ENCODE peak calls at places on chromosome 14, in nine cellular contexts. K is cardiac muscle cell; B is adrenal gland; M is DND-41; U is osteoblast; G is small intestine; Z is ascending aorta; P is fibroblast of lung; Q is naive thymus-derived CD4-positive, alpha-beta T cell. R is an unnamed sample. For H3K27me3, the result is how much of the 10 kb centered on the place peaks cover.

GRCh38 chr14:79369359-79370332 is 841.7 kb downstream of the DIO2 start:
- DNase-seq in K (peak), B (no peak), M (no peak), U (peak), G (no peak), Z (no peak), P (peak), Q (no peak), R (no peak)

GRCh38 chr14:51401756-51402155 is 161.7 kb downstream of the TMX1 start:
- DNase-seq in K (peak), B (peak), M (no peak), U (no peak), G (no peak), Z (no peak), P (no peak), Q (no peak), R (no peak)

GRCh38 chr14:89613260-89614008 is 196.4 kb upstream of the FOXN3 start:
- DNase-seq in K (no peak), B (no peak), M (no peak), U (no peak), G (no peak), Z (no peak), P (no peak), Q (peak), R (no peak)

GRCh38 chr14:68405959-68406358 is 386.9 kb downstream of the ZFP36L1 start:
- DNase-seq in K (peak), B (no peak), M (no peak), U (peak), G (no peak), Z (no peak), P (peak), Q (no peak), R (no peak)

GRCh38 chr14:21042918-21043317 is 756 bp downstream of the RNASE7 start:
- DNase-seq in K (no peak), B (peak), M (no peak), U (no peak), G (no peak), Z (no peak), P (no peak), Q (no peak), R (no peak)

GRCh38 chr14:55433880-55434804 is 6.3 kb downstream of the TBPL2 start:
- DNase-seq in K (no peak), B (no peak), M (no peak), U (no peak), G (no peak), Z (no peak), P (no peak), Q (peak), R (no peak)

GRCh38 chr14:36591482-36591881 is 9.1 kb upstream of the NKX2-8 start:
- DNase-seq in K (no peak), B (no peak), M (no peak), U (no peak), G (no peak), Z (no peak), P (no peak), Q (no peak), R (no peak)

GRCh38 chr14:53979747-53980642 is 23.4 kb upstream of the BMP4 start:
- DNase-seq in K (peak), B (peak), M (no peak), U (peak), G (no peak), Z (no peak), P (peak), Q (no peak), R (no peak)

GRCh38 chr14:105422695-105423487 is 3.3 kb downstream of the MTA1 start:
- DNase-seq in K (no peak), B (no peak), M (no peak), U (peak), G (no peak), Z (no peak), P (no peak), Q (no peak), R (no peak)

GRCh38 chr14:52025310-52025709 is 36.0 kb downstream of the RTRAF start:
- DNase-seq in K (peak), B (no peak), M (no peak), U (peak), G (no peak), Z (no peak), P (peak), Q (no peak), R (no peak)

GRCh38 chr14:38143651-38144505 is 63.8 kb upstream of the SSTR1 start:
- DNase-seq in K (peak), B (no peak), M (no peak), U (no peak), G (no peak), Z (no peak), P (peak), Q (no peak), R (no peak)

GRCh38 chr14:33957299-33957698 is 6.4 kb upstream of the EGLN3 start:
- DNase-seq in K (no peak), B (no peak), M (no peak), U (peak), G (no peak), Z (no peak), P (no peak), Q (no peak), R (no peak)

GRCh38 chr14:56116128-56116900 is 1.9 kb upstream of the PELI2 start:
- DNase-seq in K (no peak), B (no peak), M (no peak), U (no peak), G (no peak), Z (no peak), P (no peak), Q (peak), R (no peak)

GRCh38 chr14:61566537-61567225 is 128.6 kb upstream of the HIF1A start:
- DNase-seq in K (peak), B (no peak), M (no peak), U (peak), G (no peak), Z (peak), P (peak), Q (no peak), R (no peak)

GRCh38 chr14:24430143-24430681 is 458 bp downstream of the KHNYN start:
- DNase-seq in K (peak), B (peak), M (peak), U (peak), G (peak), Z (peak), P (peak), Q (peak), R (peak)

GRCh38 chr14:81694419-81694818 is 160.8 kb upstream of the SEL1L start:
- DNase-seq in K (no peak), B (no peak), M (no peak), U (no peak), G (no peak), Z (no peak), P (no peak), Q (no peak), R (no peak)

GRCh38 chr14:88535149-88535548 is 19.7 kb downstream of the PTPN21 start:
- DNase-seq in K (no peak), B (no peak), M (peak), U (peak), G (peak), Z (no peak), P (no peak), Q (no peak), R (no peak)

GRCh38 chr14:65849558-65849957 is 437.0 kb downstream of the FUT8 start:
- DNase-seq in K (no peak), B (no peak), M (peak), U (no peak), G (no peak), Z (no peak), P (no peak), Q (no peak), R (no peak)

GRCh38 chr14:93044601-93045000 is 71.1 kb downstream of the ITPK1 start:
- DNase-seq in K (no peak), B (no peak), M (no peak), U (peak), G (peak), Z (no peak), P (no peak), Q (no peak), R (no peak)

GRCh38 chr14:87994974-87995373 is 2.0 kb upstream of the GALC start:
- DNase-seq in K (peak), B (no peak), M (no peak), U (no peak), G (peak), Z (no peak), P (no peak), Q (no peak), R (peak)

GRCh38 chr14:70358631-70359030 is 852 bp downstream of the COX16 start:
- DNase-seq in K (peak), B (no peak), M (no peak), U (no peak), G (no peak), Z (no peak), P (peak), Q (no peak), R (no peak)

GRCh38 chr14:91858536-91859275 is 8.6 kb downstream of the TC2N start:
- DNase-seq in K (peak), B (no peak), M (no peak), U (peak), G (peak), Z (no peak), P (peak), Q (no peak), R (no peak)

GRCh38 chr14:71704210-71704609 is 228.0 kb upstream of the RGS6 start:
- DNase-seq in K (no peak), B (no peak), M (no peak), U (no peak), G (no peak), Z (no peak), P (no peak), Q (no peak), R (no peak)

GRCh38 chr14:32593290-32593942 is 264.3 kb downstream of the AKAP6 start:
- DNase-seq in K (peak), B (no peak), M (no peak), U (peak), G (no peak), Z (no peak), P (peak), Q (no peak), R (no peak)

GRCh38 chr14:104751539-104752337 is 1.2 kb upstream of the SIVA1 start:
- DNase-seq in K (no peak), B (no peak), M (no peak), U (peak), G (no peak), Z (no peak), P (no peak), Q (no peak), R (no peak)

GRCh38 chr14:67137744-67138371 is 51.4 kb upstream of the GARIN2 start:
- DNase-seq in K (peak), B (no peak), M (no peak), U (no peak), G (no peak), Z (no peak), P (peak), Q (peak), R (peak)

GRCh38 chr14:69137456-69138188 is 15.3 kb downstream of the DCAF5 start:
- DNase-seq in K (peak), B (no peak), M (no peak), U (peak), G (no peak), Z (no peak), P (peak), Q (no peak), R (peak)

DNA sequence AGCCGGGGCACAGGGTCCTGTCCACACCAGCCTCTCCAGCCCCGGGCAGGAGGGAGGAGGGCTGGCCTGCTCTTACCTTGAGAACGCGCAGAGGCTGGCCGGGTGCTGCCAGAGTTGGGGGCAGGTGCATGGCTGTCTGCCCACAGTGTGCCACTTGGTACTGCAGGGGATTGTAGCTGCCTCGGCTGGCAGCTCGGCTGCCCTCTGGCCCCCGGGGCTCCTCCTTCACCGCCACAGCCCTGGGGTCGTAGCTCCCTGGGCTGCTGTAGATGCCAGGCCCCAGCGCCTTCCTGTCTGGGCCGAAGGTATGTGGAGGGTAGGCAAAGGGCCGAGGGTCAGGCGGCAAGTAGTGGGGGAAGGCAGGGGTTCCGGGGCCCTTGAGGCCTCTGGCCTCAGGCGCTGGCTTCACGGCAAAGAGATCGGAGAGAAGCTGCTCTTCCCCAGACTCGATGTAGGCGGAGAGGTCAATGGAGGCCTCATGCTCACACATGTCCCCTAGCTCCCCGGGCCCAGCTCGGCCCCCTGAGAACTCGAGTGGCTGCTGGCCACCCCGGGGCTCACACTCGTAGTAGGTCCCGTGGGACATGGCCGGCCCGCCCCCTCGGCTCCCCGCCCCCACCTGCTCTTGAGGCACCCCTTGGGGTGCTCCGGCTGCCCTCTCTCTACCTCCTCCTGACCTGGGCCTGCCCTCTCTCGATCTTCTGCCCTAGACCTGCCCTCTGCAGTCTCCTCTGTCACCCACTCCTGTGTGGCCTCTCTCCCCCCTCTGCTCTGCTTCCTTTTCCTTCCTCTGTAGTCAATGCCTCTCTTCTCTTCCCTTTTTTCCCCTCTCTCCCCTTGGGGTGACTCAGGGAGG is at the start of gene CEBPE:
- DNase-seq in K (no peak), B (no peak), M (no peak), U (no peak), G (no peak), Z (no peak), P (no peak), Q (no peak), R (no peak)
- H3K4me3 ChIP-seq in K (no peak), B (no peak), M (no peak), U (no peak), G (no peak), Z (no peak), P (no peak), Q (peak), R (no peak)

GRCh38 chr14:99944241-99944651 is 121.0 kb upstream of the EVL start:
- DNase-seq in K (no peak), B (no peak), M (no peak), U (no peak), G (peak), Z (no peak), P (no peak), Q (no peak), R (no peak)
- H3K27me3 ChIP-seq in K (under half), B (under half), M (under half), U (under half), G (under half), Z (under half), P (under half), Q (under half), R (under half)

GRCh38 chr14:101151226-101151929 is 247.9 kb upstream of the RTL1 start:
- DNase-seq in K (no peak), B (no peak), M (no peak), U (no peak), G (no peak), Z (no peak), P (no peak), Q (no peak), R (no peak)
- H3K4me3 ChIP-seq in K (no peak), B (no peak), M (no peak), U (peak), G (no peak), Z (no peak), P (no peak), Q (no peak), R (no peak)

GRCh38 chr14:58832010-58832409 is 194.2 kb downstream of the DACT1 start:
- DNase-seq in K (no peak), B (no peak), M (no peak), U (no peak), G (peak), Z (no peak), P (no peak), Q (no peak), R (no peak)
- H3K27me3 ChIP-seq in K (under half), B (under half), M (under half), U (under half), G (under half), Z (under half), P (under half), Q (under half), R (under half)

DNA sequence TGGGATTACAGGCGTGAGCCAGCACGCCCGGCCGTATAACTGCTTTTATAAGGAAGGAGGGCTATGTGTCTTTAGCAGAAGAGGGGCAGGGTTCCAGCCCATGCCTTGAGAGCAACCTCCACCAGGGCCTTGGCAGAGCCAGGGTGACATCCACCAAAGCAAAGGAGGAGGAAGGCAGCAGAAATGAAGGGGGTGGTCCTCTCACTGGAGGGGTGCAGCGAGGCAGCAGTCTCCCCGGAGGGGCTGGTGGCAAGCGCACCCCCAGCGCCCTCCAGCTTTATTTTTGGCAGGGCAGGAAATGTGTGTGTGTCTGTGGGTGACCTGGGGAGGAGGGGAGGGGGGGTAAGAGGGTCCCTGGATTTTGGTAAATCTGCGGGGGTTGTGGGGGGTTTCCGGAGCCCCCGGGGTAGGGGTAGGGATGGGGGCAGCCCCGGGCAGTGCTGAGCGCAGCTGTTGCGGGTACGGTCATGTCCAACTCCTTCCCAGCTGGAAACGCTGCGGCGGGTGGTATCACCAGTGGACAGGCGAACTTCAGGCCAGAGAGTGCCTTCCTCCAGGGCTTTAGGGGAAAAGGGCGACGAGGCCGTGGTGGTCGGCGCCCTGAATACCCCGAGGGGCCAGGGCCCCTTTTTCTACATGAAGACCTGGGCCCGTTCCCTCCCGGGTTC is 55.0 kb downstream of the FOS start:
- DNase-seq in K (no peak), B (no peak), M (no peak), U (peak), G (no peak), Z (no peak), P (no peak), Q (peak), R (peak)
- H3K4me3 ChIP-seq in K (no peak), B (no peak), M (no peak), U (no peak), G (no peak), Z (no peak), P (no peak), Q (peak), R (peak)

GRCh38 chr14:94770251-94770749 is 387 bp upstream of the GSC start:
- DNase-seq in K (no peak), B (no peak), M (no peak), U (no peak), G (peak), Z (no peak), P (peak), Q (no peak), R (no peak)
- H3K27me3 ChIP-seq in K (half or more), B (half or more), M (under half), U (half or more), G (under half), Z (under half), P (half or more), Q (under half), R (under half)

GRCh38 chr14:106556665-106557289 is 1030.4 kb downstream of the TMEM121 start:
- DNase-seq in K (no peak), B (peak), M (peak), U (no peak), G (peak), Z (no peak), P (no peak), Q (peak), R (peak)
- H3K4me3 ChIP-seq in K (no peak), B (no peak), M (no peak), U (no peak), G (no peak), Z (no peak), P (no peak), Q (no peak), R (no peak)

R was measured in GM06990.